ENCODE peak calls at places on chromosome 7, in five cellular contexts. Y is upper lobe of right lung, I is heart right ventricle, E is IMR-90, X is body of pancreas. A is an unnamed sample. For H3K9me3, the result is how much of the 10 kb centered on the place peaks cover.

GRCh38 chr7:46478046-46478445 is 557.0 kb upstream of the IGFBP3 start:
- DNase-seq in I (no peak), Y (no peak), X (no peak), E (peak), A (no peak)

GRCh38 chr7:22351878-22352277 is 5.1 kb downstream of the RAPGEF5 start:
- DNase-seq in E (no peak), Y (no peak), X (no peak), I (no peak), A (no peak)

GRCh38 chr7:43198599-43199090 is 86.2 kb downstream of the HECW1 start:
- DNase-seq in X (no peak), I (no peak), E (no peak), Y (no peak), A (no peak)

GRCh38 chr7:75727881-75728592 is 10.7 kb downstream of the HIP1 start:
- DNase-seq in X (peak), E (peak), Y (peak), I (peak), A (peak)

GRCh38 chr7:113370910-113371309 is 252.6 kb upstream of the SMIM30 start:
- DNase-seq in X (no peak), E (peak), Y (no peak), I (no peak), A (no peak)

GRCh38 chr7:104979167-104979841 is 34.7 kb upstream of the KMT2E start:
- DNase-seq in I (no peak), Y (no peak), X (no peak), E (peak), A (no peak)

GRCh38 chr7:70595741-70596574 is 536.0 kb upstream of the GALNT17 start:
- DNase-seq in X (peak), Y (no peak), E (no peak), I (no peak), A (no peak)

GRCh38 chr7:1340640-1341360 is 108.1 kb downstream of the UNCX start:
- DNase-seq in I (no peak), Y (no peak), E (no peak), X (no peak), A (no peak)

GRCh38 chr7:130959743-130960207 is 225.8 kb upstream of the KLF14 start:
- DNase-seq in E (peak), I (no peak), Y (no peak), X (no peak), A (no peak)

GRCh38 chr7:43856996-43857395 is 12.3 kb downstream of the MRPS24 start:
- DNase-seq in E (peak), Y (no peak), X (no peak), I (no peak), A (no peak)

GRCh38 chr7:139646566-139646965 is 123.1 kb downstream of the CLEC2L start:
- DNase-seq in I (no peak), Y (no peak), X (no peak), E (no peak), A (no peak)

GRCh38 chr7:101233907-101234547 is 3.6 kb downstream of the CLDN15 start:
- DNase-seq in Y (no peak), X (no peak), E (no peak), I (no peak), A (no peak)

GRCh38 chr7:42572046-42572445 is 335.0 kb upstream of the GLI3 start:
- DNase-seq in X (no peak), Y (no peak), I (no peak), E (no peak), A (no peak)

GRCh38 chr7:26356929-26357792 is 65.5 kb downstream of the SNX10 start:
- DNase-seq in E (no peak), I (no peak), X (no peak), Y (no peak), A (no peak)

GRCh38 chr7:18927134-18927533 is 190.3 kb downstream of the TWIST1 start:
- DNase-seq in E (peak), Y (no peak), I (no peak), X (no peak), A (no peak)

GRCh38 chr7:140655511-140656408 is 15.1 kb upstream of the DENND2A start:
- DNase-seq in E (no peak), Y (peak), X (no peak), I (no peak), A (no peak)

GRCh38 chr7:75546272-75547015 is 54.3 kb downstream of the SPDYE5 start:
- DNase-seq in I (no peak), E (no peak), X (no peak), Y (no peak), A (no peak)

GRCh38 chr7:130458256-130458655 is 17.4 kb upstream of the CEP41 start:
- DNase-seq in E (no peak), Y (no peak), X (no peak), I (no peak), A (no peak)

GRCh38 chr7:108071551-108071950 is 58.6 kb downstream of the LAMB4 start:
- DNase-seq in E (no peak), X (no peak), Y (no peak), I (no peak), A (no peak)

GRCh38 chr7:99221866-99222265 is 14.0 kb upstream of the KPNA7 start:
- DNase-seq in E (no peak), X (no peak), I (no peak), Y (peak), A (no peak)

GRCh38 chr7:30182186-30182585 is 47.4 kb downstream of the MTURN start:
- DNase-seq in E (no peak), Y (no peak), X (peak), I (no peak), A (no peak)

GRCh38 chr7:151599401-151600227 is 79.9 kb upstream of the RHEB start:
- DNase-seq in I (no peak), E (peak), X (no peak), Y (no peak), A (no peak)

GRCh38 chr7:22601812-22602568 is 102.0 kb upstream of the STEAP1B start:
- DNase-seq in I (no peak), E (peak), X (no peak), Y (no peak), A (no peak)

GRCh38 chr7:46213154-46213537 is 292.1 kb upstream of the IGFBP3 start:
- DNase-seq in E (no peak), I (no peak), X (no peak), Y (no peak), A (no peak)

GRCh38 chr7:50988465-50988864 is 205.8 kb upstream of the GRB10 start:
- DNase-seq in Y (no peak), I (no peak), X (no peak), E (no peak), A (no peak)

GRCh38 chr7:139721844-139722243 is 56.0 kb downstream of the HIPK2 start:
- DNase-seq in E (no peak), Y (no peak), X (no peak), I (no peak), A (no peak)

GRCh38 chr7:15446280-15446679 is 115.5 kb downstream of the AGMO start:
- DNase-seq in I (no peak), Y (no peak), E (no peak), X (no peak), A (no peak)

GRCh38 chr7:3573151-3573550 is 272.1 kb downstream of the SDK1 start:
- DNase-seq in Y (no peak), I (no peak), X (no peak), E (no peak), A (no peak)

GRCh38 chr7:12062062-12062461 is 149.0 kb upstream of the TMEM106B start:
- DNase-seq in I (no peak), Y (no peak), X (no peak), E (no peak), A (no peak)
- TF ChIP-seq CTCF in I (no peak), Y (peak), X (peak), E (peak), A (no peak)

GRCh38 chr7:6691103-6691502 is 15.6 kb downstream of the ZNF12 start:
- DNase-seq in Y (no peak), E (no peak), I (no peak), X (no peak), A (no peak)
- H3K9me3 ChIP-seq in Y (half or more), E (half or more), I (half or more), X (under half), A (half or more)

GRCh38 chr7:6008668-6009611 is at the start of the genes AIMP2 and PMS2:
- DNase-seq in E (peak), Y (peak), X (peak), I (peak), A (peak)
- TF ChIP-seq CTCF in E (peak), Y (no peak), X (peak), I (no peak), A (peak)

GRCh38 chr7:36931892-36932291 is 207.6 kb upstream of the AOAH start:
- DNase-seq in E (no peak), Y (no peak), X (no peak), I (no peak), A (no peak)
- H3K9me3 ChIP-seq in E (under half), Y (under half), X (under half), I (under half), A (under half)

DNA sequence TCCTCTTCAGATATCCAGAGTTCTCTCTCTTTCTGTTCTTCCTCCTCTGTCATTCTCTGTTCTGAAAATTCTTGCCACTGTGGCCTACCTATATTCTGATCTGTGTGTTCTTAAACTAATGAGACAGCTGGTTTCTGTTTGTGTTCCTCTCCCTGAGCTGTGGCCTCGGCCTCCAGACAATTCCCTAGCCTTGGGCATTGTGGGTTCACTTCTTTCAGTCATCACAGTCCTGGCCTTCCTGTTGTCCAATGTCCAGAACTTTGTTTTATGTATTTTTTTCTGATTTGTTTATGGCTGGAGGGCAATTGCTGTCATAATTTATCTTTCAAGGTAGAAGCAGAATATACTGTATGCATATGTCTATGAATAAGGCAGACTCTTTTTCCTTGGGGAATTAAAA is 173.2 kb upstream of the MTPN start:
- DNase-seq in I (no peak), X (no peak), Y (no peak), E (no peak), A (no peak)
- TF ChIP-seq CTCF in I (no peak), X (no peak), Y (no peak), E (no peak), A (no peak)

GRCh38 chr7:158110661-158111555 is 476.7 kb downstream of the PTPRN2 start:
- DNase-seq in X (no peak), E (no peak), Y (no peak), I (no peak), A (no peak)

GRCh38 chr7:158111906-158112570 is 475.6 kb downstream of the PTPRN2 start:
- DNase-seq in Y (no peak), X (no peak), I (no peak), E (no peak), A (no peak)

GRCh38 chr7:158112571-158113320 is 474.9 kb downstream of the PTPRN2 start:
- DNase-seq in Y (no peak), X (no peak), I (no peak), E (no peak), A (no peak)

GRCh38 chr7:158110034-158110590 is 477.5 kb downstream of the PTPRN2 start:
- DNase-seq in Y (no peak), E (no peak), I (no peak), X (no peak), A (no peak)

DNA sequence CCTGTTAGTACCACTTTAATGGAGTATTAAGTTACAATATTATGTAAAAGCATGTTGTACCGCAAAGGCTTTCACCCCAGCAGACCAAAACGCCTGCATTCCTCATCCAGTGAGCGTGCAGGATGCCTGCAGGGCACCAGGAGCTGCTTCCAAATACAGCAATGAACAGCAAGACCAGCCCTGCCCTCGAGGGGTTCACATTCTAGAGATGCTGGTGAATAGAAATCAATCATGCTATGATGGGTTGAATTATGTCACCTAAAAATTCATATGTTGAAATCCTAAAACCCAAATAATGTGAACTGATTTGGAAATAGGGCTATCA is 476.1 kb downstream of the PTPRN2 start:
- DNase-seq in E (no peak), Y (no peak), I (no peak), X (no peak), A (no peak)
- H3K9me3 ChIP-seq in E (half or more), Y (under half), I (under half), X (under half), A (under half)

DNA sequence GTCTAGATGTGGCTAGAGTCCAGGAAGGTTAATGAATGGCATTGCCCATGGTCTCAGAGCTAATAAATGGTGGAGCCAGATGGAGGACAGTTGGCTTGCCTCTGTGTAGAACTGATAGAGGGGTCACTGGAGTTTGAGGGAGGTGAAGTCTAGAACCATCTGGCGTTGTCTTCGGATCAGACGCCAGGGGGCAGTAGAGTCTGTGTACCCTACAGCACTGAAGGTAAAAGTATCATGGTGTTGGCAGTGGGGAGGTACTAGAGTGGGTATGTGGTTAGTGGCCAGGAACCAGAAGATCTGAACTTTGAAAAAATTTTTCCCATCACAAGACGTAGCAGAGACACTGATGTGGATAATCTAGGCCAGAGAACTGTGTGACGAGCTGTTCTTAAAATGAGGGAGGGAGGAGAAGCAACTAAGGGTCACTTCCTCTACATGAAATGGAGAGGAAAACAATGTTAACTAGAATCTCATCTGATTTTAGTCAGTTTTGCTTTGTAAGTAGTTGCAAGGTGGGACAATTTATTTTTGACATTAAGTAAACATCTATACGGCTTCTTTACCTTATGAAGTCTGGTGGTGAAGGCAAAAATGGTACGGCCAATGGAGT is 227.9 kb upstream of the PRSS58 start:
- DNase-seq in E (no peak), I (no peak), X (no peak), Y (no peak), A (no peak)
- TF ChIP-seq CTCF in E (peak), I (peak), X (peak), Y (peak), A (peak)

GRCh38 chr7:64359543-64359942 is 45.8 kb downstream of the ZNF736 start:
- DNase-seq in I (no peak), X (no peak), Y (no peak), E (no peak), A (no peak)
- H3K9me3 ChIP-seq in I (half or more), X (under half), Y (under half), E (under half), A (half or more)

GRCh38 chr7:55898287-55898686 is 11.0 kb downstream of the ZNF713 start:
- DNase-seq in E (no peak), X (no peak), Y (no peak), I (no peak), A (no peak)
- TF ChIP-seq CTCF in E (no peak), X (no peak), Y (no peak), I (no peak), A (no peak)